ENCODE peak calls at places on chromosomes 3 and 15, in seven cellular contexts. M is astrocyte, E is cardiac muscle cell, H is OCI-LY7, C is AG04450, D is endothelial cell of umbilical vein, V is heart right ventricle. F is an unnamed sample.

GRCh38 chr3:129624347-129625070 is 18.0 kb upstream of the PLXND1 start:
- DNase-seq in M (no peak), E (no peak), H (no peak), C (no peak), D (peak; percentile 26), V (peak; percentile 26), F (no peak)

GRCh38 chr3:193776626-193777025 is 183.6 kb downstream of the OPA1 start:
- DNase-seq in M (no peak), E (no peak), H (peak; percentile 74), C (no peak), D (no peak), V (no peak), F (no peak)

GRCh38 chr3:39124876-39125836 is 17.7 kb downstream of the TTC21A start:
- DNase-seq in M (no peak), E (no peak), H (no peak), C (no peak), D (peak; percentile 36), V (no peak), F (peak; percentile 48)

GRCh38 chr3:14156201-14156600 is 22.2 kb downstream of the XPC start:
- DNase-seq in M (no peak), E (no peak), H (no peak), C (no peak), D (no peak), V (no peak), F (no peak)

GRCh38 chr15:85622432-85622831 is 172.3 kb downstream of the KLHL25 start:
- DNase-seq in M (peak; percentile 88), E (no peak), H (no peak), C (peak; percentile 56), D (no peak), V (no peak), F (no peak)

GRCh38 chr3:125440559-125440955 is 65.4 kb upstream of the ZNF148 start:
- DNase-seq in M (no peak), E (peak; percentile 12), H (no peak), C (no peak), D (no peak), V (no peak), F (peak; percentile 35)

GRCh38 chr3:10981961-10982360 is 10.6 kb upstream of the SLC6A1 start:
- DNase-seq in M (peak; percentile 40), E (peak; percentile 85), H (no peak), C (no peak), D (no peak), V (no peak), F (peak; percentile 35)

GRCh38 chr15:100918690-100919480 is at the start of gene LRRK1:
- DNase-seq in M (peak; percentile 49), E (peak; percentile 44), H (peak; percentile 70), C (no peak), D (peak; percentile 67), V (peak; percentile 35), F (no peak)

GRCh38 chr3:11438636-11439035 is 166.4 kb downstream of the ATG7 start:
- DNase-seq in M (no peak), E (no peak), H (no peak), C (no peak), D (peak; percentile 76), V (peak; percentile 31), F (no peak)

GRCh38 chr3:42042747-42043115 is 48.4 kb upstream of the TRAK1 start:
- DNase-seq in M (no peak), E (no peak), H (no peak), C (no peak), D (no peak), V (no peak), F (no peak)

GRCh38 chr3:42037318-42037945 is 53.7 kb upstream of the TRAK1 start:
- DNase-seq in M (no peak), E (no peak), H (no peak), C (no peak), D (peak; percentile 65), V (no peak), F (no peak)

GRCh38 chr3:42045719-42046243 is 45.4 kb upstream of the TRAK1 start:
- DNase-seq in M (no peak), E (no peak), H (no peak), C (no peak), D (no peak), V (no peak), F (no peak)

GRCh38 chr3:42043116-42043796 is 47.9 kb upstream of the TRAK1 start:
- DNase-seq in M (peak; percentile 78), E (peak; percentile 73), H (no peak), C (no peak), D (peak; percentile 98), V (peak; percentile 91), F (no peak)
- H3K27ac ChIP-seq in M (peak overlapping the region; percentile 89), E (peak overlapping the region; percentile 81), H (no peak overlapping the region), C (no peak overlapping the region), D (peak overlapping the region; percentile 91), V (peak overlapping the region; percentile 79), F (peak overlapping the region; percentile 89)

GRCh38 chr3:152447509-152447908 is 178.8 kb downstream of the MBNL1 start:
- DNase-seq in M (no peak), E (no peak), H (no peak), C (no peak), D (no peak), V (no peak), F (no peak)
- H3K27ac ChIP-seq in M (no peak overlapping the region), E (no peak overlapping the region), H (no peak overlapping the region), C (no peak overlapping the region), D (no peak overlapping the region), V (no peak overlapping the region), F (no peak overlapping the region)

GRCh38 chr15:39204031-39204430 is 376.8 kb upstream of the THBS1 start:
- DNase-seq in M (no peak), E (no peak), H (no peak), C (no peak), D (peak; percentile 48), V (no peak), F (no peak)
- H3K27ac ChIP-seq in M (no peak overlapping the region), E (no peak overlapping the region), H (no peak overlapping the region), C (no peak overlapping the region), D (peak overlapping the region; percentile 50), V (no peak overlapping the region), F (no peak overlapping the region)

DNA sequence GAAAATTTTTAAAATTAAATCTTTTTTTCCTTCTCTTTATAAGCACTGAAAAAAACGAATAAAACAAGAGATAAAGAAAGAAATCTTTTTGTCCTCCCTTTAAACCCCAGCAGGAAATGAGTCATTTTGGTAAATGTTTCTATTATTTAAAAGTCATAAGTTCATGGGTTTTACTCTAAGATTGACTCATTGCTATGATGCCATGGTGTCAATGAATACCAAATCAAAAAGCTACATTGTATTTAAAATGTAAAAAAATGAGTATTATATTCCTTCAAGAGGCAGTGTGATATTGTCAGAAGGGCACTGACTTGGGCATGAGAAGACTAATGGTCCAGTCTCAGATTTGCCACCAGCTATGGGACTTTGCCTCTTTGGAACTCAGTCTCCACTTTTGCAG is 303.4 kb upstream of the DNAJC19 start:
- DNase-seq in M (peak; percentile 73), E (no peak), H (no peak), C (no peak), D (peak; percentile 54), V (no peak), F (no peak)
- H3K27ac ChIP-seq in M (no peak overlapping the region), E (no peak overlapping the region), H (no peak overlapping the region), C (no peak overlapping the region), D (no peak overlapping the region), V (no peak overlapping the region), F (no peak overlapping the region)

GRCh38 chr15:36972704-36973103 is 127.6 kb downstream of the MEIS2 start:
- DNase-seq in M (no peak), E (no peak), H (no peak), C (no peak), D (no peak), V (no peak), F (no peak)

GRCh38 chr15:36978625-36979024 is 121.7 kb downstream of the MEIS2 start:
- DNase-seq in M (no peak), E (no peak), H (no peak), C (no peak), D (no peak), V (no peak), F (no peak)

GRCh38 chr15:36982441-36982840 is 117.9 kb downstream of the MEIS2 start:
- DNase-seq in M (no peak), E (no peak), H (no peak), C (no peak), D (peak; percentile 11), V (no peak), F (no peak)

GRCh38 chr15:36977620-36978610 is 122.4 kb downstream of the MEIS2 start:
- DNase-seq in M (no peak), E (no peak), H (no peak), C (no peak), D (no peak), V (no peak), F (no peak)
- H3K27ac ChIP-seq in M (no peak overlapping the region), E (peak overlapping the region; percentile 45), H (no peak overlapping the region), C (no peak overlapping the region), D (no peak overlapping the region), V (no peak overlapping the region), F (no peak overlapping the region)

GRCh38 chr3:168091961-168092360 is 3.8 kb downstream of the GOLIM4 start:
- DNase-seq in M (no peak), E (peak; percentile 13), H (peak; percentile 57), C (no peak), D (no peak), V (no peak), F (no peak)
- H3K27ac ChIP-seq in M (no peak overlapping the region), E (peak overlapping the region; percentile 7), H (peak overlapping the region; percentile 84), C (no peak overlapping the region), D (no peak overlapping the region), V (no peak overlapping the region), F (no peak overlapping the region)